ENCODE peak calls at places on chromosomes 13 and 19, in ten cellular contexts. One of them, this sample, is unnamed.

GRCh38 chr19:45404557-45405434 is at the start of gene PPP1R13L:
- DNase-seq in ELF-1: peak
- DNase-seq in glomerular endothelial cell: peak
- DNase-seq in iris pigment epithelial cell: peak
- DNase-seq in Ammon's horn: peak
- DNase-seq in lung: peak
- DNase-seq in hepatocyte: peak
- DNase-seq in activated naive CD4-positive, alpha-beta T cell treated with Interleukin-2 at 50 U/mL for 16 hours: peak
- DNase-seq in IMR-90: peak
- DNase-seq in left lung: peak
- DNase-seq in this sample: no peak

GRCh38 chr13:52868190-52868589 is 19.8 kb upstream of the PCDH8 start:
- DNase-seq in glomerular endothelial cell: no peak
- DNase-seq in IMR-90: no peak
- DNase-seq in activated naive CD4-positive, alpha-beta T cell treated with Interleukin-2 at 50 U/mL for 16 hours: no peak
- DNase-seq in iris pigment epithelial cell: no peak
- DNase-seq in left lung: no peak
- DNase-seq in hepatocyte: no peak
- DNase-seq in ELF-1: no peak
- DNase-seq in Ammon's horn: no peak
- DNase-seq in lung: no peak
- DNase-seq in this sample: no peak

GRCh38 chr19:50349277-50350057 is 16.0 kb downstream of the NAPSA start:
- DNase-seq in lung: no peak
- DNase-seq in iris pigment epithelial cell: no peak
- DNase-seq in Ammon's horn: no peak
- DNase-seq in IMR-90: no peak
- DNase-seq in hepatocyte: no peak
- DNase-seq in left lung: no peak
- DNase-seq in glomerular endothelial cell: no peak
- DNase-seq in activated naive CD4-positive, alpha-beta T cell treated with Interleukin-2 at 50 U/mL for 16 hours: no peak
- DNase-seq in ELF-1: no peak
- DNase-seq in this sample: no peak

GRCh38 chr19:47417107-47417745 is 2.1 kb downstream of the MEIS3 start:
- DNase-seq in Ammon's horn: no peak
- DNase-seq in IMR-90: no peak
- DNase-seq in activated naive CD4-positive, alpha-beta T cell treated with Interleukin-2 at 50 U/mL for 16 hours: no peak
- DNase-seq in left lung: no peak
- DNase-seq in glomerular endothelial cell: no peak
- DNase-seq in iris pigment epithelial cell: no peak
- DNase-seq in hepatocyte: no peak
- DNase-seq in lung: no peak
- DNase-seq in ELF-1: no peak
- DNase-seq in this sample: no peak

GRCh38 chr19:3272532-3272931 is 48.1 kb downstream of the CELF5 start:
- DNase-seq in IMR-90: no peak
- DNase-seq in iris pigment epithelial cell: no peak
- DNase-seq in left lung: no peak
- DNase-seq in Ammon's horn: no peak
- DNase-seq in hepatocyte: no peak
- DNase-seq in glomerular endothelial cell: no peak
- DNase-seq in lung: no peak
- DNase-seq in activated naive CD4-positive, alpha-beta T cell treated with Interleukin-2 at 50 U/mL for 16 hours: no peak
- DNase-seq in ELF-1: no peak
- DNase-seq in this sample: no peak

GRCh38 chr19:54133312-54133956 is 4.1 kb upstream of the CNOT3 start:
- DNase-seq in left lung: no peak
- DNase-seq in lung: peak
- DNase-seq in Ammon's horn: peak
- DNase-seq in activated naive CD4-positive, alpha-beta T cell treated with Interleukin-2 at 50 U/mL for 16 hours: no peak
- DNase-seq in glomerular endothelial cell: no peak
- DNase-seq in hepatocyte: peak
- DNase-seq in iris pigment epithelial cell: no peak
- DNase-seq in IMR-90: no peak
- DNase-seq in ELF-1: no peak
- DNase-seq in this sample: no peak

GRCh38 chr13:50910483-50910805 is 853 bp downstream of the RNASEH2B start:
- DNase-seq in IMR-90: peak
- DNase-seq in glomerular endothelial cell: no peak
- DNase-seq in Ammon's horn: peak
- DNase-seq in left lung: no peak
- DNase-seq in activated naive CD4-positive, alpha-beta T cell treated with Interleukin-2 at 50 U/mL for 16 hours: no peak
- DNase-seq in lung: no peak
- DNase-seq in iris pigment epithelial cell: peak
- DNase-seq in hepatocyte: no peak
- DNase-seq in ELF-1: no peak
- DNase-seq in this sample: no peak

GRCh38 chr13:59677966-59678814 is 485.5 kb downstream of the DIAPH3 start:
- DNase-seq in left lung: no peak
- DNase-seq in glomerular endothelial cell: no peak
- DNase-seq in IMR-90: peak
- DNase-seq in iris pigment epithelial cell: peak
- DNase-seq in hepatocyte: peak
- DNase-seq in Ammon's horn: peak
- DNase-seq in ELF-1: no peak
- DNase-seq in activated naive CD4-positive, alpha-beta T cell treated with Interleukin-2 at 50 U/mL for 16 hours: no peak
- DNase-seq in lung: no peak
- DNase-seq in this sample: no peak

GRCh38 chr19:32896516-32897214 is 27.1 kb upstream of the SLC7A9 start:
- DNase-seq in IMR-90: peak
- DNase-seq in hepatocyte: no peak
- DNase-seq in iris pigment epithelial cell: peak
- DNase-seq in glomerular endothelial cell: no peak
- DNase-seq in left lung: no peak
- DNase-seq in activated naive CD4-positive, alpha-beta T cell treated with Interleukin-2 at 50 U/mL for 16 hours: no peak
- DNase-seq in ELF-1: no peak
- DNase-seq in Ammon's horn: no peak
- DNase-seq in lung: no peak
- DNase-seq in this sample: no peak

GRCh38 chr13:37735293-37735692 is 134.3 kb downstream of the TRPC4 start:
- DNase-seq in IMR-90: no peak
- DNase-seq in Ammon's horn: no peak
- DNase-seq in left lung: no peak
- DNase-seq in glomerular endothelial cell: no peak
- DNase-seq in ELF-1: no peak
- DNase-seq in lung: no peak
- DNase-seq in activated naive CD4-positive, alpha-beta T cell treated with Interleukin-2 at 50 U/mL for 16 hours: no peak
- DNase-seq in iris pigment epithelial cell: no peak
- DNase-seq in hepatocyte: no peak
- DNase-seq in this sample: no peak

GRCh38 chr19:40466219-40467006 is at the start of gene SPTBN4:
- DNase-seq in glomerular endothelial cell: no peak
- DNase-seq in IMR-90: no peak
- DNase-seq in hepatocyte: peak
- DNase-seq in Ammon's horn: peak
- DNase-seq in activated naive CD4-positive, alpha-beta T cell treated with Interleukin-2 at 50 U/mL for 16 hours: peak
- DNase-seq in iris pigment epithelial cell: no peak
- DNase-seq in ELF-1: no peak
- DNase-seq in lung: peak
- DNase-seq in left lung: peak
- DNase-seq in this sample: no peak

GRCh38 chr19:21117041-21117907 is 24.6 kb upstream of the ZNF431 start:
- DNase-seq in hepatocyte: no peak
- DNase-seq in glomerular endothelial cell: no peak
- DNase-seq in lung: no peak
- DNase-seq in IMR-90: peak
- DNase-seq in activated naive CD4-positive, alpha-beta T cell treated with Interleukin-2 at 50 U/mL for 16 hours: no peak
- DNase-seq in iris pigment epithelial cell: peak
- DNase-seq in left lung: no peak
- DNase-seq in Ammon's horn: no peak
- DNase-seq in ELF-1: no peak
- DNase-seq in this sample: no peak

GRCh38 chr19:9140159-9140874 is at the start of gene ZNF317:
- DNase-seq in iris pigment epithelial cell: peak
- DNase-seq in ELF-1: peak
- DNase-seq in Ammon's horn: peak
- DNase-seq in hepatocyte: peak
- DNase-seq in left lung: peak
- DNase-seq in lung: peak
- DNase-seq in activated naive CD4-positive, alpha-beta T cell treated with Interleukin-2 at 50 U/mL for 16 hours: peak
- DNase-seq in glomerular endothelial cell: peak
- DNase-seq in IMR-90: peak
- DNase-seq in this sample: peak